ENCODE peak calls at places on chromosome 13, in ten cellular contexts. One of them, this sample, is unnamed.

GRCh38 chr13:87120476-87120875 is 550.7 kb upstream of the SLITRK5 start:
- DNase-seq in fibroblast of the aortic adventitia: peak
- DNase-seq in HAP-1: no peak
- DNase-seq in AML-193: no peak
- DNase-seq in T-helper 2 cell: no peak
- DNase-seq in lung microvascular endothelial cell: no peak
- DNase-seq in HuH-7: no peak
- DNase-seq in NCI-H2081: no peak
- DNase-seq in Calu3: no peak
- DNase-seq in stimulated activated CD4-positive, alpha-beta T cell treated with anti-CD3 and anti-CD28 coated beads, Interleukin-4, amount 100 ng/mL, for 48 hours: no peak
- DNase-seq in this sample: peak

GRCh38 chr13:40168425-40169155 is 497.9 kb downstream of the FOXO1 start:
- DNase-seq in HAP-1: no peak
- DNase-seq in stimulated activated CD4-positive, alpha-beta T cell treated with anti-CD3 and anti-CD28 coated beads, Interleukin-4, amount 100 ng/mL, for 48 hours: no peak
- DNase-seq in lung microvascular endothelial cell: no peak
- DNase-seq in HuH-7: no peak
- DNase-seq in NCI-H2081: no peak
- DNase-seq in Calu3: no peak
- DNase-seq in AML-193: no peak
- DNase-seq in T-helper 2 cell: no peak
- DNase-seq in fibroblast of the aortic adventitia: no peak
- DNase-seq in this sample: no peak

GRCh38 chr13:68808456-68808855 is 1299.2 kb upstream of the ATXN8OS start:
- DNase-seq in HuH-7: no peak
- DNase-seq in Calu3: no peak
- DNase-seq in AML-193: no peak
- DNase-seq in T-helper 2 cell: no peak
- DNase-seq in HAP-1: no peak
- DNase-seq in fibroblast of the aortic adventitia: no peak
- DNase-seq in stimulated activated CD4-positive, alpha-beta T cell treated with anti-CD3 and anti-CD28 coated beads, Interleukin-4, amount 100 ng/mL, for 48 hours: no peak
- DNase-seq in NCI-H2081: no peak
- DNase-seq in lung microvascular endothelial cell: no peak
- DNase-seq in this sample: no peak

GRCh38 chr13:95505265-95505664 is 47.3 kb upstream of the CLDN10 start:
- DNase-seq in T-helper 2 cell: no peak
- DNase-seq in HAP-1: peak
- DNase-seq in stimulated activated CD4-positive, alpha-beta T cell treated with anti-CD3 and anti-CD28 coated beads, Interleukin-4, amount 100 ng/mL, for 48 hours: no peak
- DNase-seq in NCI-H2081: no peak
- DNase-seq in Calu3: no peak
- DNase-seq in fibroblast of the aortic adventitia: peak
- DNase-seq in lung microvascular endothelial cell: no peak
- DNase-seq in HuH-7: no peak
- DNase-seq in AML-193: no peak
- DNase-seq in this sample: no peak

GRCh38 chr13:44198826-44199225 is 174.8 kb upstream of the SERP2 start:
- DNase-seq in stimulated activated CD4-positive, alpha-beta T cell treated with anti-CD3 and anti-CD28 coated beads, Interleukin-4, amount 100 ng/mL, for 48 hours: no peak
- DNase-seq in HuH-7: no peak
- DNase-seq in Calu3: peak
- DNase-seq in NCI-H2081: peak
- DNase-seq in lung microvascular endothelial cell: no peak
- DNase-seq in AML-193: no peak
- DNase-seq in HAP-1: no peak
- DNase-seq in fibroblast of the aortic adventitia: no peak
- DNase-seq in T-helper 2 cell: no peak
- DNase-seq in this sample: no peak

GRCh38 chr13:60091573-60091972 is 72.2 kb downstream of the DIAPH3 start:
- DNase-seq in fibroblast of the aortic adventitia: no peak
- DNase-seq in HAP-1: no peak
- DNase-seq in stimulated activated CD4-positive, alpha-beta T cell treated with anti-CD3 and anti-CD28 coated beads, Interleukin-4, amount 100 ng/mL, for 48 hours: no peak
- DNase-seq in HuH-7: no peak
- DNase-seq in AML-193: no peak
- DNase-seq in T-helper 2 cell: no peak
- DNase-seq in NCI-H2081: no peak
- DNase-seq in Calu3: no peak
- DNase-seq in lung microvascular endothelial cell: no peak
- DNase-seq in this sample: no peak

GRCh38 chr13:79409828-79410227 is 3.8 kb upstream of the RBM26 start:
- DNase-seq in HAP-1: no peak
- DNase-seq in lung microvascular endothelial cell: no peak
- DNase-seq in HuH-7: no peak
- DNase-seq in stimulated activated CD4-positive, alpha-beta T cell treated with anti-CD3 and anti-CD28 coated beads, Interleukin-4, amount 100 ng/mL, for 48 hours: no peak
- DNase-seq in NCI-H2081: no peak
- DNase-seq in AML-193: no peak
- DNase-seq in Calu3: no peak
- DNase-seq in fibroblast of the aortic adventitia: no peak
- DNase-seq in T-helper 2 cell: no peak
- DNase-seq in this sample: no peak

GRCh38 chr13:110455444-110455843 is 106.1 kb downstream of the RAB20 start:
- DNase-seq in fibroblast of the aortic adventitia: no peak
- DNase-seq in NCI-H2081: no peak
- DNase-seq in HuH-7: no peak
- DNase-seq in AML-193: no peak
- DNase-seq in lung microvascular endothelial cell: no peak
- DNase-seq in HAP-1: no peak
- DNase-seq in stimulated activated CD4-positive, alpha-beta T cell treated with anti-CD3 and anti-CD28 coated beads, Interleukin-4, amount 100 ng/mL, for 48 hours: no peak
- DNase-seq in T-helper 2 cell: no peak
- DNase-seq in Calu3: no peak
- DNase-seq in this sample: no peak

GRCh38 chr13:113811081-113811928 is 52.3 kb downstream of the TMEM255B start:
- DNase-seq in T-helper 2 cell: no peak
- DNase-seq in NCI-H2081: no peak
- DNase-seq in Calu3: no peak
- DNase-seq in HuH-7: no peak
- DNase-seq in HAP-1: no peak
- DNase-seq in lung microvascular endothelial cell: no peak
- DNase-seq in stimulated activated CD4-positive, alpha-beta T cell treated with anti-CD3 and anti-CD28 coated beads, Interleukin-4, amount 100 ng/mL, for 48 hours: no peak
- DNase-seq in fibroblast of the aortic adventitia: no peak
- DNase-seq in AML-193: no peak
- DNase-seq in this sample: no peak